ENCODE peak calls at places on chromosomes 7 and 10, in nine cellular contexts. V is tibial artery, R is A549, G is astrocyte of the cerebellum, J is coronary artery, H is adrenal gland, T is thoracic aorta, C is cardiac muscle cell, A is fibroblast of lung. B is an unnamed sample.

GRCh38 chr10:74855027-74855426 is 28.6 kb downstream of the KAT6B start:
- DNase-seq in G (no peak), H (no peak), C (peak), T (no peak), A (no peak), V (no peak), J (no peak), R (no peak), B (no peak)

GRCh38 chr7:75546272-75547015 is 54.3 kb downstream of the SPDYE5 start:
- DNase-seq in C (no peak), A (no peak), V (no peak), J (no peak), H (no peak), R (no peak), G (no peak), T (no peak), B (no peak)

GRCh38 chr7:13467111-13467547 is 522.3 kb downstream of the ETV1 start:
- DNase-seq in G (no peak), C (no peak), H (no peak), T (no peak), V (no peak), A (no peak), J (no peak), R (no peak), B (no peak)

GRCh38 chr7:3240826-3241430 is 60.1 kb upstream of the SDK1 start:
- DNase-seq in R (no peak), T (no peak), V (no peak), C (no peak), G (no peak), J (no peak), H (no peak), A (no peak), B (no peak)

GRCh38 chr7:157671358-157672255 is 334.8 kb downstream of the DNAJB6 start:
- DNase-seq in C (no peak), J (no peak), R (no peak), G (no peak), A (no peak), H (no peak), V (peak), T (no peak), B (no peak)

GRCh38 chr10:63083904-63084689 is 49.0 kb upstream of the NRBF2 start:
- DNase-seq in T (no peak), H (peak), J (no peak), G (peak), C (peak), A (peak), R (peak), V (peak), B (peak)

GRCh38 chr10:123635131-123635530 is 31.0 kb upstream of the GPR26 start:
- DNase-seq in T (no peak), G (no peak), A (no peak), H (no peak), C (no peak), V (no peak), J (peak), R (no peak), B (no peak)

GRCh38 chr10:125936331-125936730 is 40.0 kb downstream of the FANK1 start:
- DNase-seq in T (no peak), J (no peak), R (no peak), V (no peak), A (peak), H (no peak), C (no peak), G (peak), B (no peak)

GRCh38 chr7:66146701-66147100 is 32.1 kb downstream of the CRCP start:
- DNase-seq in H (no peak), G (no peak), J (no peak), C (no peak), A (no peak), R (no peak), T (no peak), V (no peak), B (no peak)

GRCh38 chr7:1466524-1467271 is 7.4 kb upstream of the MICALL2 start:
- DNase-seq in T (peak), A (peak), V (peak), C (peak), H (peak), J (peak), R (peak), G (peak), B (no peak)

GRCh38 chr10:12195281-12195602 is 449 bp downstream of the NUDT5 start:
- DNase-seq in V (no peak), H (no peak), C (peak), T (no peak), G (no peak), A (no peak), J (no peak), R (no peak), B (no peak)

GRCh38 chr10:82982110-82982608 is 1107.2 kb downstream of the NRG3 start:
- DNase-seq in G (peak), V (no peak), A (peak), C (no peak), H (no peak), T (no peak), R (no peak), J (no peak), B (peak)

GRCh38 chr10:35056686-35057085 is 33.5 kb downstream of the CUL2 start:
- DNase-seq in T (no peak), V (no peak), G (no peak), H (no peak), J (no peak), C (no peak), A (no peak), R (no peak), B (no peak)

GRCh38 chr10:69057951-69058297 is 30.0 kb upstream of the SRGN start:
- DNase-seq in H (no peak), V (no peak), G (no peak), A (peak), T (no peak), R (no peak), J (no peak), C (no peak), B (no peak)

GRCh38 chr10:43667317-43667731 is 18.6 kb upstream of the ZNF32 start:
- DNase-seq in T (no peak), C (no peak), R (peak), J (no peak), V (no peak), A (peak), G (no peak), H (no peak), B (no peak)

GRCh38 chr10:29616542-29616941 is 18.2 kb downstream of the SVIL start:
- DNase-seq in J (no peak), H (no peak), T (no peak), R (no peak), V (no peak), G (no peak), A (no peak), C (no peak), B (no peak)

GRCh38 chr7:101733713-101734475 is 83.5 kb upstream of the CUX1 start:
- DNase-seq in A (peak), R (no peak), J (no peak), G (no peak), T (no peak), H (peak), V (no peak), C (peak), B (no peak)

GRCh38 chr7:55569797-55570196 is 2.5 kb downstream of the VOPP1 start:
- DNase-seq in T (no peak), J (no peak), A (no peak), H (no peak), R (no peak), G (no peak), C (no peak), V (no peak), B (no peak)

GRCh38 chr10:27513451-27514191 is 9.5 kb downstream of the RAB18 start:
- DNase-seq in G (peak), V (no peak), A (peak), J (no peak), R (no peak), H (no peak), C (no peak), T (no peak), B (peak)

GRCh38 chr10:48369501-48369900 is 63.0 kb downstream of the MAPK8 start:
- DNase-seq in G (no peak), T (no peak), R (no peak), H (no peak), J (no peak), V (no peak), C (no peak), A (no peak), B (no peak)

GRCh38 chr7:45119550-45119949 is 8.1 kb upstream of the TBRG4 start:
- DNase-seq in G (no peak), T (no peak), A (no peak), H (no peak), C (no peak), J (no peak), R (no peak), V (no peak), B (no peak)

GRCh38 chr7:39734605-39735004 is 111.2 kb downstream of the RALA start:
- DNase-seq in H (no peak), V (no peak), R (no peak), A (no peak), G (no peak), J (no peak), C (no peak), T (no peak), B (no peak)
- H3K4me3 ChIP-seq in H (peak), V (peak), R (peak), A (peak), G (peak), J (peak), C (no peak), T (peak), B (peak)

GRCh38 chr7:128891110-128891941 is 19.2 kb downstream of the KCP start:
- DNase-seq in T (no peak), C (no peak), V (no peak), R (no peak), G (no peak), A (no peak), J (no peak), H (no peak), B (no peak)
- TF ChIP-seq CTCF in T (no peak), C (no peak), V (no peak), R (no peak), G (no peak), A (no peak), J (no peak), H (no peak), B (no peak)

DNA sequence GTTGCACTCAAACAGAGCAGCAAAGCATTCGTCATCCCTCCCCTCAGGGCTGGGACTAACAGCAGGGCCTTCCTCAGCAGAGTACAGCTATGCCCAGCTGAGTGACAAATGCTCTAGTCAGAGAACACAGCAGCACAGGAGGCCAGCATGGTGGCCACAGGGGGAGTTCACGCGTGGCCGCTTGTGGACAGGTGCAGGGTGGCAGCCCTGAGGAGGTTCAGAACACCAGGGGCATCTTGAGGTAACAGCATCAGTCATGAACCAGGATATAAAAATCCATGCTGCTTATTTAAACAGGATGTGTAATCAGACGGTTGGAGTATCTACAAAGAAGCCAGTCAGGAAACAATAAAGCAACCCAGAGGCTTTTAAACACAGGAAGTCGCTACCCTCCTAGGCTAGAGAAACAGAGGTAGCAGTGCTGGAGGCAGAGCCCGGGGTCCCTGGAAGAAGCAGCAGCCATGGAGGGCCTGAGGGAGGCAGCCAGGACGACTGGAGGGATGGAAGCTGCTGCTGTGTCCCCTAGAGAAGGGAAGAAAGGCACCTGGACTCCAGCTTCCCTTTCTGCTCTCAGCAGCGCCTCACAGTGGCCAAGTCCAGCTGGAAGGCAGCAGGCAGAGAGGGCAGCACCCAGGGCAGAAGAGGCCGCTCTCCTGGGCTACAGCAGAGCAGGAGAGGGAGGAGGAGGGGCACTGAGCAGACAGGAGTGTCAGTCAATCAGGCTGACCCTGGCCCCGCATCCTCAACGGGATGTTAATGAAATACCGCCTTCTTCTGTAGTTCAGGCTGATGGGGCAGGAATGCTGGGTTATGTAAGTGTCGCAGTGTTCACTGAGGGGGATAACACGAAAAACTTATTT is 70.8 kb upstream of the UCN3 start:
- DNase-seq in H (peak), R (peak), A (peak), C (peak), V (peak), G (no peak), J (no peak), T (no peak), B (no peak)
- H3K4me3 ChIP-seq in H (no peak), R (no peak), A (no peak), C (no peak), V (no peak), G (no peak), J (no peak), T (no peak), B (no peak)

GRCh38 chr10:81838950-81839349 is 36.0 kb upstream of the NRG3 start:
- DNase-seq in R (no peak), T (no peak), A (no peak), C (peak), J (no peak), H (no peak), G (no peak), V (no peak), B (no peak)
- TF ChIP-seq CTCF in R (peak), T (no peak), A (no peak), C (no peak), J (no peak), H (no peak), G (no peak), V (no peak), B (no peak)

GRCh38 chr7:70734436-70734835 is 397.5 kb upstream of the GALNT17 start:
- DNase-seq in T (no peak), J (no peak), A (peak), V (no peak), G (no peak), H (no peak), R (no peak), C (no peak), B (peak)

GRCh38 chr7:70738080-70738479 is 393.9 kb upstream of the GALNT17 start:
- DNase-seq in G (peak), A (peak), H (no peak), R (peak), T (no peak), V (no peak), J (no peak), C (no peak), B (no peak)

GRCh38 chr7:70738486-70738885 is 393.5 kb upstream of the GALNT17 start:
- DNase-seq in R (no peak), H (no peak), J (no peak), A (no peak), C (no peak), T (no peak), G (no peak), V (no peak), B (no peak)

GRCh38 chr7:70735313-70735712 is 396.6 kb upstream of the GALNT17 start:
- DNase-seq in H (no peak), A (no peak), T (no peak), C (no peak), G (no peak), V (no peak), J (no peak), R (no peak), B (no peak)

GRCh38 chr7:70736715-70737460 is 395.1 kb upstream of the GALNT17 start:
- DNase-seq in V (no peak), R (peak), G (peak), C (no peak), J (no peak), H (no peak), A (peak), T (no peak), B (peak)
- H3K4me3 ChIP-seq in V (peak), R (peak), G (peak), C (no peak), J (peak), H (peak), A (peak), T (peak), B (peak)

DNA sequence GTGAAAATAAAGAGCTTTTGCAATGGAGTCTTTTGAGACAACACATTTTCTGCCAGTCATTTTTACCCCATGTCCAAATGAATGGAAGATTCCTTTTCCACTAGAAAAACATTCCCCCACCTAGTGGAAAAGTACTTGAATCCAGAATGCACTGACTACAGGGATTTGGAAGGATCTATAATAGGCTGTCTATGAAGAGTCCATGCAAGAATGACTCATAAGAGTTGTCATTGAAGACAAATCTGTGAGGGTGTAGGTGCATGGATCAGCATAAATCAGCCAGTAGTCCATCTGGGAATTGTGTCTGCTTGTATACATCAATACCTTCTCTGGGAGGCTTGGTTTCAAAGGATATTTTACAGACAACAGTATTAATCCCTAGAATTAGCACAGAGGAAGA is 32.5 kb upstream of the TRUB1 start:
- DNase-seq in C (no peak), G (no peak), H (no peak), V (no peak), J (no peak), A (peak), R (peak), T (no peak), B (no peak)
- TF ChIP-seq CTCF in C (no peak), G (no peak), H (no peak), V (no peak), J (no peak), A (no peak), R (no peak), T (no peak), B (peak)

DNA sequence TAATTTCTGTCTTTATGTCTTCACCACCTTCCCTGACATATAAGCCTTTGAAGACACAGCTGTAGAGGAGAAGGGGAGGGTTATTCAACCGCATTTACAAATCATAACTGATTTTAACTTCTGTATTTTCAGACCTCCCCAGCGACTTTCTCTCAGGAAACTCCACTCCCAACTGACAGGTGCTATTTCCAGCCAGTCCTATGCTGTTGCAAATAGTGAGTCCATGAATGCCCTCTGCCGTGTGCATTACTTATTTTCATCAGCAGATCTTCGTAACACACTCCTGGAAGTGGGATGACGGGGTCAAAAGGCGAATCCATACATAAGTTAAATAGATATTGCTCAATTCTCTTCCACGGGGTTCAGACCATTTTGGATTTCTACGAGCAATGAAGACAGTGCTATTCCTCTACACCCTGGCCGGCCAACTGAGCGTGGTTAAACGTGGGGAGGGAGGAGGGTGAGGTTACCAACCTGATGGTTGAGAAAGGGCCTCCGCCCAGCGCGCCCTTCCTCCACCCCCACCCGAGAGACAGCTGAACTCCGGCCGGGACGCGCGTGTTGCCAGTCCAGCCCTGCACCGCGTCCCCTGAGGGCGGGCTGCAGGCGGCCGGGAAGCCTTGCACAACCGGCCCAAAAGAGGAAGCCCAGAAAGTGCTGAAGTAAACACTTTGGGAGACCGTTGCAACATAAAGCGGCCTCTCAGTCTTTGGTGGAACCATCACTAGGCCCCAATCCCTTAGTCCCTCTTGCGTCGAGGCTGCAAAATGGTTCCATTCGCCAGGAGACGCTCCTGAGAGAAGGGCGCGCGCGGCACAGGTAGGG is at the start of gene APBB1IP:
- DNase-seq in C (no peak), V (peak), G (no peak), T (no peak), R (no peak), H (peak), J (peak), A (peak), B (peak)
- H3K4me3 ChIP-seq in C (no peak), V (peak), G (peak), T (peak), R (peak), H (peak), J (peak), A (no peak), B (peak)